ENCODE peak calls at places on chromosomes 5 and 9, in six cellular contexts. One of them, this sample, is unnamed.

GRCh38 chr5:10586008-10586407 is 22.1 kb downstream of the ANKRD33B start:
- DNase-seq in HFFc6: no peak
- DNase-seq in left lung: no peak
- DNase-seq in nephron progenitor cell: no peak
- DNase-seq in thoracic aorta: no peak
- DNase-seq in psoas muscle: no peak
- DNase-seq in this sample: no peak

GRCh38 chr5:73135429-73136276 is 15.3 kb downstream of the TMEM171 start:
- DNase-seq in left lung: no peak
- DNase-seq in thoracic aorta: no peak
- DNase-seq in nephron progenitor cell: peak
- DNase-seq in psoas muscle: no peak
- DNase-seq in HFFc6: peak
- DNase-seq in this sample: no peak

GRCh38 chr5:179250561-179251225 is 94.6 kb downstream of the ADAMTS2 start:
- DNase-seq in left lung: peak
- DNase-seq in HFFc6: no peak
- DNase-seq in psoas muscle: no peak
- DNase-seq in nephron progenitor cell: no peak
- DNase-seq in thoracic aorta: no peak
- DNase-seq in this sample: no peak

GRCh38 chr9:73081979-73082657 is 69.5 kb upstream of the ANXA1 start:
- DNase-seq in thoracic aorta: no peak
- DNase-seq in HFFc6: peak
- DNase-seq in psoas muscle: no peak
- DNase-seq in left lung: no peak
- DNase-seq in nephron progenitor cell: peak
- DNase-seq in this sample: peak

GRCh38 chr9:16867571-16868311 is 2.7 kb downstream of the BNC2 start:
- DNase-seq in thoracic aorta: no peak
- DNase-seq in nephron progenitor cell: peak
- DNase-seq in left lung: no peak
- DNase-seq in HFFc6: peak
- DNase-seq in psoas muscle: no peak
- DNase-seq in this sample: no peak

GRCh38 chr5:120451445-120451844 is 12.7 kb upstream of the PRR16 start:
- DNase-seq in left lung: peak
- DNase-seq in thoracic aorta: no peak
- DNase-seq in nephron progenitor cell: no peak
- DNase-seq in HFFc6: no peak
- DNase-seq in psoas muscle: no peak
- DNase-seq in this sample: no peak

GRCh38 chr5:132557425-132557805 is 638 bp downstream of the RAD50 start:
- DNase-seq in nephron progenitor cell: peak
- DNase-seq in psoas muscle: peak
- DNase-seq in thoracic aorta: no peak
- DNase-seq in left lung: peak
- DNase-seq in HFFc6: peak
- DNase-seq in this sample: peak

GRCh38 chr5:9197881-9198260 is 348.0 kb downstream of the SEMA5A start:
- DNase-seq in left lung: no peak
- DNase-seq in HFFc6: peak
- DNase-seq in thoracic aorta: no peak
- DNase-seq in psoas muscle: no peak
- DNase-seq in nephron progenitor cell: no peak
- DNase-seq in this sample: peak

GRCh38 chr5:54659651-54660050 is 142.1 kb downstream of the SNX18 start:
- DNase-seq in nephron progenitor cell: no peak
- DNase-seq in psoas muscle: no peak
- DNase-seq in thoracic aorta: peak
- DNase-seq in HFFc6: peak
- DNase-seq in left lung: no peak
- DNase-seq in this sample: no peak

GRCh38 chr5:61280205-61280604 is 51.9 kb upstream of the ZSWIM6 start:
- DNase-seq in left lung: no peak
- DNase-seq in HFFc6: peak
- DNase-seq in psoas muscle: no peak
- DNase-seq in nephron progenitor cell: no peak
- DNase-seq in thoracic aorta: no peak
- DNase-seq in this sample: no peak

GRCh38 chr9:125507247-125507646 is 199.8 kb downstream of the MAPKAP1 start:
- DNase-seq in left lung: no peak
- DNase-seq in nephron progenitor cell: no peak
- DNase-seq in HFFc6: no peak
- DNase-seq in thoracic aorta: no peak
- DNase-seq in psoas muscle: no peak
- DNase-seq in this sample: no peak

GRCh38 chr9:106575903-106576755 is 286.8 kb upstream of the ZNF462 start:
- DNase-seq in HFFc6: no peak
- DNase-seq in psoas muscle: no peak
- DNase-seq in nephron progenitor cell: peak
- DNase-seq in thoracic aorta: no peak
- DNase-seq in left lung: peak
- DNase-seq in this sample: no peak

GRCh38 chr9:117268847-117269452 is 145.9 kb downstream of the ASTN2 start:
- DNase-seq in thoracic aorta: no peak
- DNase-seq in nephron progenitor cell: no peak
- DNase-seq in psoas muscle: no peak
- DNase-seq in left lung: no peak
- DNase-seq in HFFc6: no peak
- DNase-seq in this sample: no peak

GRCh38 chr5:148831590-148832565 is 5.5 kb downstream of the ADRB2 start:
- DNase-seq in thoracic aorta: no peak
- DNase-seq in HFFc6: no peak
- DNase-seq in psoas muscle: no peak
- DNase-seq in left lung: no peak
- DNase-seq in nephron progenitor cell: no peak
- DNase-seq in this sample: peak

GRCh38 chr5:148075529-148075928 is 11.7 kb downstream of the SPINK5 start:
- DNase-seq in left lung: no peak
- DNase-seq in psoas muscle: no peak
- DNase-seq in HFFc6: no peak
- DNase-seq in thoracic aorta: no peak
- DNase-seq in nephron progenitor cell: no peak
- DNase-seq in this sample: no peak

DNA sequence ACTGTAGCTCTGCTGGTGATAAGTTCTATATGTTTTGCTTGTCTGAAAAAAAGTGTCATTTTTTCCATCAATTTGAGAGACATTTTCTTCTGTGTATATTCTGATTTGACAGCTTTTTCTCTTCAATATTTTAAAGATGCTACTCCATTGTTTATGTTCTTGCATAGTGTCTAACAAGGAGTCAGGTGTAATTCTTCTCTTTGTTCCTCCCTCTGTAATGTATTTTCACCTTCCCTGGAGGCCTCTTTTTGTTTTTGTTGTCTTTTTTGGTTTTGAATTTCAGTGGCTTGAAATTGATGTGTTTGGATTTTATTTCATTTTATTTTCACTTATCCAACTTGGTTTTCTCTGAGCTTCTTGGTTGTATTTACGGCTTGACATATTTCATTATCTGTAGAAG is 75.8 kb downstream of the ADCY2 start:
- DNase-seq in psoas muscle: no peak
- DNase-seq in thoracic aorta: no peak
- DNase-seq in left lung: no peak
- DNase-seq in HFFc6: no peak
- DNase-seq in nephron progenitor cell: no peak
- DNase-seq in this sample: no peak
- TF ChIP-seq CTCF in psoas muscle: no peak
- TF ChIP-seq CTCF in thoracic aorta: no peak
- TF ChIP-seq CTCF in left lung: no peak
- TF ChIP-seq CTCF in HFFc6: no peak
- TF ChIP-seq CTCF in nephron progenitor cell: no peak
- TF ChIP-seq CTCF in this sample: no peak

DNA sequence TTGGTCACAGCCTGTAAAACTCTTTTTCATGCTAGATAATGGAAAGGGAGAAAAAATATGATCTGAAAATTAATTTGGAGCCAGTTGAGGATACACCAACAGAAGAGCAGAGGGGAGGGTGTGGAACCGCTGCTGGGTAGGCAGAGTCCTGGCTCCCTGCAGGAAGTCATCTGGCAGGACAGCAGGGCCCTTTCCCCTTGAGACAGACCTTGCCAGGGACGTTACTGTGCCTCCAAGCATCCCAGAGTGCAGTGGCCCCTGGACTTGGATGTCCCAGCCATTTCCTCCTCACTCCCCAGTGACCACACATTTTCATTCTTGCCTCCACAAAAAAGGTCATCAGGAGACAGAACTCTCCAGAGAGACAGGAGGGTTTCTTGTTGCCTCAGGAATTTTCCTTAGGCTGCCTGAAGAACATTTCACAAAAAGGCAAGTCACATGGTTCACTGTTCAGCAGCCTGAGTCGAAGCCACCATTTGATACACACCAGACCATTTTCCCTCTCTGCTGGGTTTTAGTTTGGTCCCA is 5.9 kb downstream of the TRPM3 start:
- DNase-seq in thoracic aorta: no peak
- DNase-seq in psoas muscle: no peak
- DNase-seq in nephron progenitor cell: no peak
- DNase-seq in left lung: no peak
- DNase-seq in HFFc6: no peak
- DNase-seq in this sample: no peak
- TF ChIP-seq CTCF in thoracic aorta: no peak
- TF ChIP-seq CTCF in psoas muscle: no peak
- TF ChIP-seq CTCF in nephron progenitor cell: no peak
- TF ChIP-seq CTCF in left lung: no peak
- TF ChIP-seq CTCF in HFFc6: no peak
- TF ChIP-seq CTCF in this sample: no peak

DNA sequence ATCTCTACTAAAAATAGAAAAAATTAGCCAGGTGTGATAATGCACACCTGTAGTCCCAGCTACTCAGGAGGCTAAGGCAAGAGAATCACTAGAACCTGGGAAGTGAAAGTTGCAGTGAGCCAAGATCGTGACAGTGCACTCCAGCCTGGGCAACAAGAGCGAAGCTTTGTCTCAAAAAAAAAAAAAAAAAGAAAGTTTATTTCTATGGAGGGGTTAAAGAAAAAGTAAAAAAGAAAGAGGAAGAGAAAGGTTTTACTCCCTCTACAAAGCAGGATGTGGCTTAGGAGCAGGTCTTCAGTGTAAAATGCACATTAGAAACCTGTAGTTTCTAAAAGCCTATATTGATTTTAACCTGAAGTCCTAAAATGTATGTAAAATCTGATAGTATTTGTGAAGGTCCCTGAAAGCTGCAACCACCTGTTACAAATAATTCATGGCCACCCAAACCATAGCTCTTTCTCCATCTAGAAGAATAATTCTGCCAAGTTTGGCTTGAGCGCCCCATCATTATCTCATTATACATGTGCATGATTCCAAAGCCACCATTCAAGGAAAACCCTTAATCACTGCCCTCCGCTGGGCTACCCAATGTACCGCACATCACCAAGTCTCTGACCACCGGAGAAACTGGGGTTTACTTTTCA is 3.4 kb downstream of the FNBP1 start:
- DNase-seq in HFFc6: no peak
- DNase-seq in nephron progenitor cell: no peak
- DNase-seq in left lung: no peak
- DNase-seq in psoas muscle: no peak
- DNase-seq in thoracic aorta: no peak
- DNase-seq in this sample: peak
- TF ChIP-seq CTCF in HFFc6: peak
- TF ChIP-seq CTCF in nephron progenitor cell: no peak
- TF ChIP-seq CTCF in left lung: no peak
- TF ChIP-seq CTCF in psoas muscle: no peak
- TF ChIP-seq CTCF in thoracic aorta: no peak
- TF ChIP-seq CTCF in this sample: no peak

GRCh38 chr9:38232895-38233294 is 159.6 kb upstream of the ALDH1B1 start:
- DNase-seq in HFFc6: no peak
- DNase-seq in thoracic aorta: no peak
- DNase-seq in nephron progenitor cell: no peak
- DNase-seq in left lung: no peak
- DNase-seq in psoas muscle: no peak
- DNase-seq in this sample: no peak
- TF ChIP-seq CTCF in HFFc6: no peak
- TF ChIP-seq CTCF in thoracic aorta: no peak
- TF ChIP-seq CTCF in nephron progenitor cell: no peak
- TF ChIP-seq CTCF in left lung: no peak
- TF ChIP-seq CTCF in psoas muscle: no peak
- TF ChIP-seq CTCF in this sample: no peak

GRCh38 chr5:1769017-1769640 is 30.5 kb downstream of the MRPL36 start:
- DNase-seq in HFFc6: no peak
- DNase-seq in psoas muscle: no peak
- DNase-seq in thoracic aorta: no peak
- DNase-seq in nephron progenitor cell: no peak
- DNase-seq in left lung: peak
- DNase-seq in this sample: no peak

GRCh38 chr5:1771149-1772065 is 28.2 kb downstream of the MRPL36 start:
- DNase-seq in HFFc6: no peak
- DNase-seq in left lung: peak
- DNase-seq in nephron progenitor cell: no peak
- DNase-seq in psoas muscle: no peak
- DNase-seq in thoracic aorta: no peak
- DNase-seq in this sample: no peak

GRCh38 chr5:1770443-1770802 is 29.2 kb downstream of the MRPL36 start:
- DNase-seq in nephron progenitor cell: no peak
- DNase-seq in left lung: no peak
- DNase-seq in thoracic aorta: no peak
- DNase-seq in psoas muscle: no peak
- DNase-seq in HFFc6: no peak
- DNase-seq in this sample: no peak

GRCh38 chr5:1769752-1770442 is 29.7 kb downstream of the MRPL36 start:
- DNase-seq in left lung: peak
- DNase-seq in nephron progenitor cell: no peak
- DNase-seq in psoas muscle: no peak
- DNase-seq in thoracic aorta: no peak
- DNase-seq in HFFc6: no peak
- DNase-seq in this sample: no peak

DNA sequence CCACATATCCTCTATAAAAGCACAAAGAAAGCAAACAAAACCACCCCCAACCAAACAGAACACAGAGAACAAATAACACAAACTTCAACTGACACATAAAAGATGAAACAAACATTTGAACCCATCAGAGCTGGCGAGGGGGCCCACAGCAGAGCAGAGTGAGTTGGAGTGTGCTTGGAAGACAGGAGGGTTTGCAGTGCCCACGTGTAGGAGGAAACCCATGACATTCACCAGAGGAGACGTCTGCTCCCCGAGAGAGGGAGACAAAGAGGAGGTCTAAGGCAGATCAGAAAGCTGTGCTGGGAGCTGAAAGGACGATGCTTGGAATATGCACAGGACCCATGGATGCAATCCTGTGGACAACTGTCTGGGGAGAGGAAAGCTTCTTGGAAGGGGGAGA is 27.0 kb downstream of the MRPL36 start:
- DNase-seq in thoracic aorta: no peak
- DNase-seq in nephron progenitor cell: no peak
- DNase-seq in psoas muscle: no peak
- DNase-seq in left lung: no peak
- DNase-seq in HFFc6: peak
- DNase-seq in this sample: no peak
- TF ChIP-seq CTCF in thoracic aorta: no peak
- TF ChIP-seq CTCF in nephron progenitor cell: no peak
- TF ChIP-seq CTCF in psoas muscle: no peak
- TF ChIP-seq CTCF in left lung: no peak
- TF ChIP-seq CTCF in HFFc6: peak
- TF ChIP-seq CTCF in this sample: no peak

DNA sequence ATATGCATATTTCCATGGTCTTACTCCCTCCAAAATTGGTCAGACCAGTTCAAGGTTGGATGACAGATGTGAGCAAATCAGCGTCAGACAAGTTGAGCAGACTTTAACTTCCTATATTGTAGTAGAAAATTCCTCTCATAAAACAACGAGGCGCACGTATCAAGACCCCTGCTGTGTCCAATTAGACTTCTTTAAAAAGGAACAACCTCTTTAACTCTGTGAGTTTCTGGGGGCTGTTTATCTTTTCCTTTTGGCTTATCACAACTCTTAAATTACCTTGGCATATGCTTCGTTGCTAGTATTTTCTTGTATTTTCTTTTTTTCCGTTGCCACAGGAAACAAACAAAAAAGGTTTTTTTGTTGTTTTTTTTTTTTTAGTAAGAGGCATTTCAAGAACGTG is 398.2 kb upstream of the WWC1 start:
- DNase-seq in psoas muscle: no peak
- DNase-seq in thoracic aorta: no peak
- DNase-seq in nephron progenitor cell: no peak
- DNase-seq in left lung: no peak
- DNase-seq in HFFc6: no peak
- DNase-seq in this sample: no peak
- TF ChIP-seq CTCF in psoas muscle: no peak
- TF ChIP-seq CTCF in thoracic aorta: no peak
- TF ChIP-seq CTCF in nephron progenitor cell: no peak
- TF ChIP-seq CTCF in left lung: no peak
- TF ChIP-seq CTCF in HFFc6: no peak
- TF ChIP-seq CTCF in this sample: no peak

This sample was measured in GM20000.